ENCODE peak calls at places on chromosomes 6 and 20, in ten cellular contexts. One of them, this sample, is unnamed.

GRCh38 chr6:73264446-73264845 is 1.4 kb upstream of the KHDC1 start:
- DNase-seq in WTC11: no peak
- DNase-seq in A673: no peak
- DNase-seq in stimulated activated CD8-positive, alpha-beta memory T cell treated with anti-CD3 and anti-CD28 coated beads, Interleukin-7, amount 100 ng/mL, for 1 hour: no peak
- DNase-seq in GM06990: no peak
- DNase-seq in cardiac fibroblast: no peak
- DNase-seq in HS-5: no peak
- DNase-seq in NCI-H1092: no peak
- DNase-seq in ascending aorta: no peak
- DNase-seq in substantia nigra: no peak
- DNase-seq in this sample: peak; percentile 23

GRCh38 chr6:36907781-36908180 is 22.0 kb downstream of the C6orf89 start:
- DNase-seq in stimulated activated CD8-positive, alpha-beta memory T cell treated with anti-CD3 and anti-CD28 coated beads, Interleukin-7, amount 100 ng/mL, for 1 hour: no peak
- DNase-seq in GM06990: no peak
- DNase-seq in WTC11: no peak
- DNase-seq in HS-5: no peak
- DNase-seq in A673: no peak
- DNase-seq in ascending aorta: peak; percentile 85
- DNase-seq in substantia nigra: no peak
- DNase-seq in cardiac fibroblast: peak; percentile 68
- DNase-seq in NCI-H1092: peak; percentile 73
- DNase-seq in this sample: no peak

GRCh38 chr6:89353702-89354392 is 1.3 kb upstream of the UBE2J1 start:
- DNase-seq in ascending aorta: no peak
- DNase-seq in NCI-H1092: peak; percentile 55
- DNase-seq in substantia nigra: no peak
- DNase-seq in WTC11: no peak
- DNase-seq in A673: peak; percentile 36
- DNase-seq in HS-5: no peak
- DNase-seq in stimulated activated CD8-positive, alpha-beta memory T cell treated with anti-CD3 and anti-CD28 coated beads, Interleukin-7, amount 100 ng/mL, for 1 hour: no peak
- DNase-seq in GM06990: peak; percentile 54
- DNase-seq in cardiac fibroblast: no peak
- DNase-seq in this sample: peak; percentile 70

GRCh38 chr20:36813784-36814136 is 40.2 kb upstream of the DSN1 start:
- DNase-seq in NCI-H1092: no peak
- DNase-seq in substantia nigra: no peak
- DNase-seq in WTC11: no peak
- DNase-seq in stimulated activated CD8-positive, alpha-beta memory T cell treated with anti-CD3 and anti-CD28 coated beads, Interleukin-7, amount 100 ng/mL, for 1 hour: no peak
- DNase-seq in cardiac fibroblast: no peak
- DNase-seq in A673: no peak
- DNase-seq in ascending aorta: no peak
- DNase-seq in GM06990: no peak
- DNase-seq in HS-5: no peak
- DNase-seq in this sample: no peak

GRCh38 chr6:156719720-156720563 is 57.2 kb upstream of the ARID1B start:
- DNase-seq in A673: no peak
- DNase-seq in ascending aorta: peak; percentile 96
- DNase-seq in substantia nigra: peak; percentile 43
- DNase-seq in WTC11: peak; percentile 74
- DNase-seq in NCI-H1092: no peak
- DNase-seq in stimulated activated CD8-positive, alpha-beta memory T cell treated with anti-CD3 and anti-CD28 coated beads, Interleukin-7, amount 100 ng/mL, for 1 hour: peak; percentile 35
- DNase-seq in GM06990: peak; percentile 94
- DNase-seq in cardiac fibroblast: peak; percentile 94
- DNase-seq in HS-5: peak; percentile 43
- DNase-seq in this sample: peak; percentile 75

GRCh38 chr6:152609125-152609670 is 28.0 kb downstream of the SYNE1 start:
- DNase-seq in NCI-H1092: no peak
- DNase-seq in stimulated activated CD8-positive, alpha-beta memory T cell treated with anti-CD3 and anti-CD28 coated beads, Interleukin-7, amount 100 ng/mL, for 1 hour: no peak
- DNase-seq in cardiac fibroblast: no peak
- DNase-seq in GM06990: no peak
- DNase-seq in substantia nigra: no peak
- DNase-seq in HS-5: no peak
- DNase-seq in A673: no peak
- DNase-seq in ascending aorta: no peak
- DNase-seq in WTC11: no peak
- DNase-seq in this sample: no peak

GRCh38 chr6:127186889-127187288 is 68.4 kb downstream of the RSPO3 start:
- DNase-seq in stimulated activated CD8-positive, alpha-beta memory T cell treated with anti-CD3 and anti-CD28 coated beads, Interleukin-7, amount 100 ng/mL, for 1 hour: peak; percentile 31
- DNase-seq in GM06990: peak; percentile 5
- DNase-seq in substantia nigra: peak; percentile 54
- DNase-seq in HS-5: no peak
- DNase-seq in WTC11: peak; percentile 81
- DNase-seq in A673: peak; percentile 52
- DNase-seq in ascending aorta: peak; percentile 64
- DNase-seq in cardiac fibroblast: peak; percentile 49
- DNase-seq in NCI-H1092: no peak
- DNase-seq in this sample: peak; percentile 33

GRCh38 chr20:16707674-16708073 is 22.2 kb upstream of the SNRPB2 start:
- DNase-seq in HS-5: no peak
- DNase-seq in ascending aorta: no peak
- DNase-seq in A673: no peak
- DNase-seq in WTC11: no peak
- DNase-seq in substantia nigra: no peak
- DNase-seq in cardiac fibroblast: no peak
- DNase-seq in GM06990: no peak
- DNase-seq in NCI-H1092: no peak
- DNase-seq in stimulated activated CD8-positive, alpha-beta memory T cell treated with anti-CD3 and anti-CD28 coated beads, Interleukin-7, amount 100 ng/mL, for 1 hour: no peak
- DNase-seq in this sample: peak; percentile 8

GRCh38 chr20:61903575-61904340 is 161.9 kb downstream of the TAF4 start:
- DNase-seq in ascending aorta: no peak
- DNase-seq in stimulated activated CD8-positive, alpha-beta memory T cell treated with anti-CD3 and anti-CD28 coated beads, Interleukin-7, amount 100 ng/mL, for 1 hour: no peak
- DNase-seq in GM06990: no peak
- DNase-seq in WTC11: no peak
- DNase-seq in cardiac fibroblast: no peak
- DNase-seq in HS-5: no peak
- DNase-seq in NCI-H1092: no peak
- DNase-seq in substantia nigra: no peak
- DNase-seq in A673: no peak
- DNase-seq in this sample: no peak

GRCh38 chr6:102417368-102417767 is 1023.9 kb downstream of the GRIK2 start:
- DNase-seq in ascending aorta: no peak
- DNase-seq in stimulated activated CD8-positive, alpha-beta memory T cell treated with anti-CD3 and anti-CD28 coated beads, Interleukin-7, amount 100 ng/mL, for 1 hour: no peak
- DNase-seq in cardiac fibroblast: no peak
- DNase-seq in NCI-H1092: no peak
- DNase-seq in GM06990: no peak
- DNase-seq in HS-5: no peak
- DNase-seq in A673: no peak
- DNase-seq in WTC11: no peak
- DNase-seq in substantia nigra: no peak
- DNase-seq in this sample: no peak

This sample was measured in GM20000.